ENCODE peak calls at places on chromosomes 7 and 10, in eight cellular contexts. D is T-helper 2 cell; L is HTR-8/SVneo; S is suprapubic skin; K is NCI-H187; G is B cell; I is stimulated activated CD4-positive, alpha-beta T cell treated with anti-CD3 and anti-CD28 coated beads, Interleukin-1b, Interleukin-23, amount 100 ng/mL, for 24 hours; A is neural crest cell. X is an unnamed sample.

GRCh38 chr10:29356931-29357330 is 68.1 kb downstream of the LYZL1 start:
- DNase-seq in D (no peak), L (no peak), S (no peak), K (no peak), G (no peak), I (no peak), A (no peak), X (no peak)

GRCh38 chr7:143042159-143042820 is 9.9 kb upstream of the OR6V1 start:
- DNase-seq in D (no peak), L (no peak), S (no peak), K (no peak), G (no peak), I (no peak), A (no peak), X (peak)

GRCh38 chr7:158093156-158093796 is 494.3 kb downstream of the PTPRN2 start:
- DNase-seq in D (no peak), L (no peak), S (no peak), K (no peak), G (no peak), I (no peak), A (no peak), X (no peak)

GRCh38 chr10:43396928-43397624 is 11.9 kb downstream of the HNRNPF start:
- DNase-seq in D (peak), L (peak), S (peak), K (peak), G (peak), I (peak), A (peak), X (peak)

GRCh38 chr7:117113871-117114270 is 160.6 kb downstream of the ST7 start:
- DNase-seq in D (no peak), L (no peak), S (no peak), K (no peak), G (no peak), I (no peak), A (no peak), X (no peak)

GRCh38 chr10:110209926-110210662 is 2.7 kb downstream of the MXI1 start:
- DNase-seq in D (no peak), L (no peak), S (no peak), K (no peak), G (peak), I (no peak), A (peak), X (peak)

GRCh38 chr7:64533756-64534155 is 29.1 kb downstream of the ZNF680 start:
- DNase-seq in D (no peak), L (no peak), S (no peak), K (no peak), G (no peak), I (no peak), A (no peak), X (no peak)

GRCh38 chr7:6026917-6027316 is 4.3 kb upstream of the ANKRD61 start:
- DNase-seq in D (no peak), L (no peak), S (no peak), K (no peak), G (no peak), I (no peak), A (no peak), X (no peak)

GRCh38 chr7:83162402-83163256 is at the start of gene PCLO:
- DNase-seq in D (peak), L (peak), S (peak), K (peak), G (peak), I (no peak), A (peak), X (peak)

GRCh38 chr7:132102942-132103341 is 473.3 kb downstream of the PLXNA4 start:
- DNase-seq in D (no peak), L (no peak), S (no peak), K (no peak), G (no peak), I (no peak), A (no peak), X (no peak)

GRCh38 chr10:100340948-100341847 is 5.8 kb upstream of the SCD start:
- DNase-seq in D (no peak), L (no peak), S (no peak), K (no peak), G (no peak), I (no peak), A (no peak), X (no peak)

GRCh38 chr10:73997479-73997805 is 474 bp upstream of the VCL start:
- DNase-seq in D (peak), L (peak), S (no peak), K (no peak), G (no peak), I (peak), A (no peak), X (no peak)

GRCh38 chr10:132502544-132503300 is 34.9 kb upstream of the INPP5A start:
- DNase-seq in D (no peak), L (no peak), S (peak), K (no peak), G (no peak), I (no peak), A (no peak), X (no peak)

GRCh38 chr7:149686001-149686400 is 87.4 kb downstream of the ZNF467 start:
- DNase-seq in D (no peak), L (no peak), S (no peak), K (no peak), G (no peak), I (no peak), A (no peak), X (no peak)

GRCh38 chr10:53808677-53809076 is 992.4 kb downstream of the PCDH15 start:
- DNase-seq in D (no peak), L (no peak), S (no peak), K (no peak), G (no peak), I (no peak), A (no peak), X (no peak)

GRCh38 chr10:132545659-132546367 is 8.2 kb downstream of the INPP5A start:
- DNase-seq in D (no peak), L (no peak), S (no peak), K (no peak), G (no peak), I (no peak), A (no peak), X (no peak)

GRCh38 chr10:3720228-3721019 is 64.6 kb downstream of the KLF6 start:
- DNase-seq in D (no peak), L (no peak), S (no peak), K (no peak), G (no peak), I (no peak), A (no peak), X (no peak)

GRCh38 chr10:43983856-43984271 is 335.2 kb upstream of the ZNF32 start:
- DNase-seq in D (no peak), L (no peak), S (no peak), K (no peak), G (no peak), I (no peak), A (no peak), X (no peak)

GRCh38 chr10:3136336-3136735 is 36.2 kb downstream of the PITRM1 start:
- DNase-seq in D (no peak), L (no peak), S (no peak), K (no peak), G (no peak), I (no peak), A (no peak), X (no peak)

GRCh38 chr10:78297997-78298396 is 264.3 kb downstream of the RPS24 start:
- DNase-seq in D (no peak), L (no peak), S (no peak), K (no peak), G (no peak), I (no peak), A (no peak), X (no peak)

GRCh38 chr10:84317174-84317573 is 11.2 kb upstream of the CCSER2 start:
- DNase-seq in D (no peak), L (no peak), S (no peak), K (no peak), G (no peak), I (no peak), A (no peak), X (no peak)

GRCh38 chr7:7736671-7737070 is 18.3 kb upstream of the RPA3 start:
- DNase-seq in D (no peak), L (no peak), S (no peak), K (no peak), G (no peak), I (no peak), A (no peak), X (no peak)

GRCh38 chr7:154858836-154859537 is 143.9 kb downstream of the PAXIP1 start:
- DNase-seq in D (no peak), L (no peak), S (peak), K (no peak), G (no peak), I (no peak), A (no peak), X (no peak)

GRCh38 chr10:12848439-12849173 is 152.9 kb downstream of the CCDC3 start:
- DNase-seq in D (no peak), L (no peak), S (no peak), K (no peak), G (no peak), I (no peak), A (no peak), X (no peak)

GRCh38 chr10:115593060-115593459 is 499.9 kb downstream of the ATRNL1 start:
- DNase-seq in D (no peak), L (no peak), S (no peak), K (no peak), G (no peak), I (no peak), A (no peak), X (no peak)

GRCh38 chr10:84328303-84329093 is at the start of gene CCSER2:
- DNase-seq in D (peak), L (peak), S (peak), K (peak), G (peak), I (peak), A (peak), X (peak)

GRCh38 chr10:116742367-116743265 is at the start of gene HSPA12A:
- DNase-seq in D (peak), L (peak), S (no peak), K (no peak), G (peak), I (no peak), A (peak), X (peak)

GRCh38 chr10:4409281-4409680 is 416.7 kb upstream of the AKR1E2 start:
- DNase-seq in D (no peak), L (no peak), S (no peak), K (no peak), G (no peak), I (no peak), A (no peak), X (no peak)

GRCh38 chr7:20199015-20199737 is 18.0 kb downstream of the MACC1 start:
- DNase-seq in D (no peak), L (peak), S (no peak), K (peak), G (peak), I (no peak), A (no peak), X (no peak)

GRCh38 chr7:28112467-28112866 is 68.1 kb downstream of the JAZF1 start:
- DNase-seq in D (no peak), L (no peak), S (no peak), K (no peak), G (no peak), I (no peak), A (no peak), X (no peak)

GRCh38 chr10:44780461-44780860 is 130.7 kb upstream of the TMEM72 start:
- DNase-seq in D (no peak), L (no peak), S (no peak), K (no peak), G (no peak), I (no peak), A (no peak), X (no peak)

GRCh38 chr7:134618756-134619530 is 27.7 kb upstream of the BPGM start:
- DNase-seq in D (no peak), L (no peak), S (no peak), K (no peak), G (no peak), I (no peak), A (no peak), X (no peak)

X was measured in amniotic stem cell.